ENCODE peak calls at places on chromosomes 3 and 15, in four cellular contexts. W is RWPE1, R is posterior cingulate gyrus, N is BJ. M is an unnamed sample.

GRCh38 chr3:169196789-169197188 is 466.7 kb downstream of the MECOM start:
- DNase-seq in W (no peak), R (no peak), N (no peak), M (no peak)

GRCh38 chr3:42674151-42674550 is 11.2 kb upstream of the KLHL40 start:
- DNase-seq in W (no peak), R (no peak), N (no peak), M (no peak)

GRCh38 chr15:88454867-88455810 is 12.0 kb downstream of the MRPL46 start:
- DNase-seq in W (peak), R (peak), N (no peak), M (peak)

GRCh38 chr3:116392291-116392690 is 53.0 kb downstream of the LSAMP start:
- DNase-seq in W (no peak), R (no peak), N (no peak), M (no peak)

GRCh38 chr15:42332331-42332730 is 27.0 kb upstream of the CAPN3 start:
- DNase-seq in W (no peak), R (no peak), N (no peak), M (no peak)

GRCh38 chr3:181998828-181999227 is 287.1 kb downstream of the SOX2 start:
- DNase-seq in W (no peak), R (no peak), N (no peak), M (no peak)

GRCh38 chr15:81386947-81387346 is 12.9 kb upstream of the TMC3 start:
- DNase-seq in W (no peak), R (no peak), N (no peak), M (no peak)

GRCh38 chr3:38129058-38129457 is 7.9 kb downstream of the ACAA1 start:
- DNase-seq in W (no peak), R (no peak), N (no peak), M (no peak)

GRCh38 chr3:196969001-196969659 is 497 bp upstream of the PIGZ start:
- DNase-seq in W (peak), R (no peak), N (no peak), M (no peak)

GRCh38 chr3:23075478-23075877 is 127.6 kb upstream of the UBE2E2 start:
- DNase-seq in W (no peak), R (no peak), N (peak), M (no peak)

GRCh38 chr15:100929641-100930042 is 10.5 kb downstream of the LRRK1 start:
- DNase-seq in W (peak), R (no peak), N (no peak), M (no peak)

GRCh38 chr3:197701851-197702250 is 34.9 kb downstream of the RUBCN start:
- DNase-seq in W (no peak), R (no peak), N (no peak), M (no peak)

GRCh38 chr15:65904301-65904700 is 35.0 kb downstream of the RAB11A start:
- DNase-seq in W (no peak), R (no peak), N (no peak), M (no peak)

GRCh38 chr3:94184781-94185180 is 121.9 kb downstream of the NSUN3 start:
- DNase-seq in W (peak), R (no peak), N (no peak), M (no peak)

GRCh38 chr3:124360140-124360539 is 368.2 kb upstream of the ROPN1 start:
- DNase-seq in W (no peak), R (no peak), N (no peak), M (no peak)

GRCh38 chr3:187738400-187739124 is 6.7 kb downstream of the BCL6 start:
- DNase-seq in W (peak), R (peak), N (no peak), M (peak)

GRCh38 chr15:68431792-68432401 is at the start of gene ITGA11:
- DNase-seq in W (peak), R (peak), N (no peak), M (no peak)

GRCh38 chr3:149409351-149409750 is 31.9 kb upstream of the TM4SF1 start:
- DNase-seq in W (no peak), R (no peak), N (no peak), M (no peak)

GRCh38 chr15:98397411-98397810 is 250.9 kb upstream of the IGF1R start:
- DNase-seq in W (no peak), R (no peak), N (no peak), M (no peak)

GRCh38 chr3:113286524-113286923 is 75.2 kb downstream of the BOC start:
- DNase-seq in W (no peak), R (no peak), N (no peak), M (no peak)

GRCh38 chr15:41821831-41822230 is 6.1 kb upstream of the JMJD7 start:
- DNase-seq in W (no peak), R (no peak), N (no peak), M (no peak)

GRCh38 chr3:13769422-13769821 is 110.4 kb downstream of the WNT7A start:
- DNase-seq in W (no peak), R (no peak), N (no peak), M (no peak)

GRCh38 chr3:151864423-151865101 is 8.9 kb upstream of the SUCNR1 start:
- DNase-seq in W (peak), R (no peak), N (peak), M (peak)

GRCh38 chr3:126807795-126808194 is 103.8 kb downstream of the CHCHD6 start:
- DNase-seq in W (no peak), R (no peak), N (no peak), M (no peak)

GRCh38 chr15:38745136-38745535 is 180.5 kb upstream of the RASGRP1 start:
- DNase-seq in W (no peak), R (no peak), N (peak), M (no peak)

GRCh38 chr3:135918600-135918999 is 46.9 kb upstream of the PPP2R3A start:
- DNase-seq in W (peak), R (no peak), N (no peak), M (peak)

GRCh38 chr15:52258461-52258860 is 37.1 kb downstream of the MYO5C start:
- DNase-seq in W (no peak), R (no peak), N (no peak), M (no peak)

GRCh38 chr15:42494998-42495360 is 455 bp upstream of the SNAP23 start:
- DNase-seq in W (peak), R (peak), N (no peak), M (peak)

GRCh38 chr3:114299421-114299820 is 5.6 kb downstream of the TIGIT start:
- DNase-seq in W (peak), R (no peak), N (no peak), M (peak)

GRCh38 chr15:90592144-90592887 is 62.6 kb downstream of the CRTC3 start:
- DNase-seq in W (peak), R (no peak), N (peak), M (peak)

GRCh38 chr15:77604973-77605372 is 27.7 kb downstream of the LINGO1 start:
- DNase-seq in W (no peak), R (no peak), N (no peak), M (no peak)

GRCh38 chr15:31442203-31443090 is 115.8 kb downstream of the KLF13 start:
- DNase-seq in W (peak), R (no peak), N (peak), M (peak)